ENCODE peak calls at places on chromosomes 5 and 9, in four cellular contexts. A is left lung, E is brain microvascular endothelial cell, Z is PC-3. U is an unnamed sample. For H3K27me3, the result is how much of the 10 kb centered on the place peaks cover.

GRCh38 chr5:153562189-153562588 is 71.7 kb downstream of the GRIA1 start:
- DNase-seq in Z (peak), E (peak), A (no peak), U (no peak)

GRCh38 chr9:21294325-21294724 is 10.8 kb downstream of the IFNA5 start:
- DNase-seq in Z (peak), A (no peak), E (peak), U (no peak)

GRCh38 chr9:136992819-136993369 is 672 bp downstream of the PAXX start:
- DNase-seq in Z (no peak), A (no peak), E (no peak), U (no peak)

GRCh38 chr9:136791466-136792276 is 527 bp downstream of the TMEM141 start:
- DNase-seq in Z (peak), E (no peak), A (peak), U (peak)

GRCh38 chr5:33939863-33940262 is 3.7 kb downstream of the RXFP3 start:
- DNase-seq in A (no peak), E (peak), Z (peak), U (no peak)

GRCh38 chr9:14687042-14687719 is 6.1 kb downstream of the ZDHHC21 start:
- DNase-seq in E (peak), A (peak), Z (peak), U (no peak)

GRCh38 chr5:39138892-39139291 is 64.7 kb upstream of the RICTOR start:
- DNase-seq in A (no peak), E (peak), Z (peak), U (no peak)

GRCh38 chr9:68431307-68431706 is 74.9 kb downstream of the PGM5 start:
- DNase-seq in A (no peak), Z (no peak), E (no peak), U (no peak)

GRCh38 chr5:159965031-159965837 is 43.7 kb upstream of the TTC1 start:
- DNase-seq in A (peak), E (peak), Z (peak), U (no peak)

GRCh38 chr5:81817980-81818379 is 67.1 kb upstream of the SSBP2 start:
- DNase-seq in A (no peak), Z (no peak), E (no peak), U (no peak)

GRCh38 chr9:129458155-129458661 is 162.7 kb downstream of the C9orf50 start:
- DNase-seq in A (peak), E (peak), Z (no peak), U (peak)

GRCh38 chr5:175822225-175822624 is 49.2 kb upstream of the CPLX2 start:
- DNase-seq in A (no peak), E (no peak), Z (peak), U (no peak)

GRCh38 chr5:180668835-180669596 is 19.6 kb upstream of the FLT4 start:
- DNase-seq in E (no peak), Z (no peak), A (peak), U (no peak)

GRCh38 chr9:14396171-14396570 is 82.2 kb upstream of the NFIB start:
- DNase-seq in Z (no peak), E (no peak), A (no peak), U (no peak)

GRCh38 chr5:42636425-42636824 is 120.2 kb upstream of the CCDC152 start:
- DNase-seq in Z (peak), A (no peak), E (no peak), U (no peak)
- TF ChIP-seq CTCF in Z (peak), A (no peak), E (peak), U (peak)

GRCh38 chr9:80839821-80840670 is 849.3 kb downstream of the TLE1 start:
- DNase-seq in Z (no peak), A (no peak), E (no peak), U (no peak)
- H3K4me3 ChIP-seq in Z (no peak), A (no peak), E (no peak), U (no peak)

DNA sequence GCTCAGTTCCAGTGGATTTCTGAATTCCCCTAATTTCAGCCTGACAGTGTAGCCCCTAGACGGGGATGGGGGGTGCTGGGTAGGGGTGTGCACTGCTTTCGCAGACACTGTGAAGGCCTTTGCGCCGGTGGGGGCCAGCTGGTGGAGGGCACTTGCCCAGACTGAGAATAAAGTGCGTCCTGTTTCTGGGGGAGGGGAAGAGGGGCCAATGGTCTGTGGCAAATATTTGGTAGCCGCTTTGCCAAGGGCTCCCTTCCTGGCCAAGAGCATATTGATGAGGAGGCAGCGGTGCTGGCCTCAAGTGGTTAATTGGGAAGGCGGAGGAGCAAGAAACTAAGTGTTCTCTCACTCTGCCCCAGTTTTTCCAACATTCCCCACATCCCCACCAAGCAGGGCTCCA is 1.4 kb downstream of the CXCL14 start:
- DNase-seq in Z (no peak), A (no peak), E (no peak), U (no peak)
- H3K27me3 ChIP-seq in Z (under half), A (half or more), E (under half), U (under half)

DNA sequence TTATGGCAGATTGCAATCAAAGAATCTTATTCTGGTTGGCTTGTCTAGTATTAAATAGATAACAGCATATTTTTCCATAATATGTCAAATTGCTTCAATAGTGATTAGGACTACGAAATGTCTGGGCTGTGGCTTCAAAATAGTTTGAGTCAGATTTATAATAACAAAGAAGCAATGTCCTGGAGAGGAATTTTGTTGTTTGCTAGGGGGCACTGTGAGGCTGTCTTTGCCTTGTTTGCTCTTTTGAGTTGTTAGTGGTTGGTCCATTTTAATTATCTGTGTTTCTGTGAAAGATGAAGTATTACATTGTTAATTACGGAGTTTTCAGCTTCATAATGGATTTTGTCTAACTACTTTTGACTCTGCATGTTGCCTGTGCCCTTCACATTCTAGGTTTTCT is 713.6 kb downstream of the TLE4 start:
- DNase-seq in A (no peak), Z (peak), E (peak), U (no peak)
- TF ChIP-seq CTCF in A (no peak), Z (peak), E (peak), U (no peak)

DNA sequence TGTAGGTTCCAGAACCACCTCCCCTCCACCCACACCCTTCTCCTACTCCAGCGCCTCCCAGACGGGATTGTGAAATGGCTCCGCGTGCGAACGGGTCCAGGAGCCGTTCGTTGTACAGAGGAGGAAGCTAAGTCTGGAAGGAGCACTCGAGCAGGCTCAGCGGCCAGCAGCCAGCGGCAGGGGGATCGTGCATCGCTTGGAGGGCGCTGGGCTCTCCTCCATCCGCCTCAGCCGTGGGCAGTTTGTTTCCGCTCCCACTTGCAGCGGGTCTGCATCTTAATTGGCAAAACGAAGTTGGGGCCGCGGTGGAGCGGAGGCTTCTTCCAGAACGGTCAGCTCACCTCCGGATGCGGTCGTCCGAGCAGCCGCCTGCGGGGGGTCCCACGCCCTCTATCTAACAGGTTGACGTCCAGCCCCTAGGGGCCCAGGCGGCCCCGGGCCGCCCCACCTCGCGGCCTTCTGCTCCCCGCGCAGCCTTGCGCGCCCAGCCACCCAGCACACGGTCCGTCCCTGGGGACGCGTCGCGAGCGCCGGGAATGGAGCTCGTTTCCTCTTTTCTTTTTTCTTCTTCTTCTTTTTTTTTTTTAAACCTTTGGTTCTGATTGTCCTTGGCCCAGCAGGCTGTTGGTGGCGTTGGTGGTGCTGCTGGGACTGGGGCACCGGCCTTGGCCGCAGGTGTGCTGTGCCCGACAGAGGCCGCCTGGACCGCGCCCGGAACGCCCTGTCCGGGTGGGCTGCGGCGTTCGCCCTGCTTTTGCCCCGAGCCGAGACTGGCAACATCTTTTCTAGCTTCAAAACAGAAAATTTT is 3.9 kb upstream of the BARX1 start:
- DNase-seq in Z (no peak), A (peak), E (no peak), U (no peak)
- H3K4me3 ChIP-seq in Z (no peak), A (no peak), E (no peak), U (peak)